ENCODE peak calls at places on chromosomes 16 and 17, in four cellular contexts. M is CD4-positive, alpha-beta T cell; K is RWPE1; F is right lobe of liver. B is an unnamed sample.
A peak's percentile ranks its signal among the peaks of the same experiment; 100 is the strongest.

GRCh38 chr17:36461330-36462110 is 25.0 kb upstream of the ZNHIT3 start:
- DNase-seq in K (no peak), F (no peak), M (no peak), B (no peak)

GRCh38 chr17:19371259-19372003 is 6.9 kb upstream of the MAPK7 start:
- DNase-seq in M (no peak), K (no peak), F (no peak), B (no peak)

GRCh38 chr17:81842725-81843504 is 8.1 kb upstream of the PPP1R27 start:
- DNase-seq in F (peak; percentile 77), K (peak; percentile 55), M (no peak), B (no peak)

GRCh38 chr16:51326131-51326856 is 175.2 kb upstream of the SALL1 start:
- DNase-seq in F (no peak), K (peak; percentile 85), M (no peak), B (no peak)

GRCh38 chr16:85798901-85799496 is 345 bp downstream of the EMC8 start:
- DNase-seq in F (peak; percentile 47), M (peak; percentile 9), K (peak; percentile 58), B (no peak)

GRCh38 chr16:3121843-3122467 is 9.6 kb downstream of the ZNF205 start:
- DNase-seq in K (no peak), M (no peak), F (no peak), B (no peak)

GRCh38 chr17:6667516-6667915 is 16.0 kb downstream of the C17orf100 start:
- DNase-seq in F (no peak), M (no peak), K (no peak), B (no peak)

GRCh38 chr17:12553625-12554024 is 112.1 kb upstream of the MYOCD start:
- DNase-seq in F (no peak), M (no peak), K (no peak), B (no peak)

GRCh38 chr17:2466936-2467335 is 44.8 kb downstream of the METTL16 start:
- DNase-seq in F (no peak), K (no peak), M (no peak), B (no peak)

GRCh38 chr17:66507103-66507923 is 204.9 kb downstream of the PRKCA start:
- DNase-seq in F (no peak), M (no peak), K (peak; percentile 77), B (no peak)

GRCh38 chr16:65468121-65468520 is 346.3 kb upstream of the CDH11 start:
- DNase-seq in F (no peak), M (no peak), K (no peak), B (no peak)

GRCh38 chr16:3355589-3355988 is at the start of gene OR2C1:
- DNase-seq in M (no peak), F (no peak), K (no peak), B (no peak)

GRCh38 chr17:27038676-27039075 is 255.2 kb upstream of the WSB1 start:
- DNase-seq in K (no peak), F (no peak), M (no peak), B (no peak)

GRCh38 chr16:86512301-86512859 is 2.1 kb downstream of the FOXF1 start:
- DNase-seq in K (no peak), F (no peak), M (no peak), B (no peak)

GRCh38 chr17:43341705-43342600 is 56.8 kb upstream of the ARL4D start:
- DNase-seq in F (no peak), K (no peak), M (no peak), B (no peak)

GRCh38 chr17:48756816-48757215 is 28.3 kb upstream of the HOXB13 start:
- DNase-seq in K (no peak), M (no peak), F (no peak), B (no peak)

GRCh38 chr16:6977291-6977690 is 355.4 kb upstream of the RBFOX1 start:
- DNase-seq in F (no peak), K (no peak), M (no peak), B (no peak)

GRCh38 chr17:30570191-30570590 is 93.0 kb downstream of the GOSR1 start:
- DNase-seq in F (no peak), K (no peak), M (no peak), B (no peak)

GRCh38 chr17:66673668-66674276 is 161.1 kb upstream of the CACNG5 start:
- DNase-seq in M (peak; percentile 36), F (no peak), K (peak; percentile 54), B (no peak)

GRCh38 chr17:77825621-77826020 is 132.9 kb upstream of the TNRC6C start:
- DNase-seq in K (no peak), F (no peak), M (no peak), B (no peak)

GRCh38 chr17:70577456-70577855 is 408.1 kb downstream of the KCNJ2 start:
- DNase-seq in K (no peak), M (no peak), F (no peak), B (no peak)

GRCh38 chr17:68777243-68777855 is 176.2 kb upstream of the FAM20A start:
- DNase-seq in M (no peak), K (peak; percentile 40), F (peak; percentile 29), B (no peak)

GRCh38 chr17:50209472-50210248 is 8.2 kb upstream of the COL1A1 start:
- DNase-seq in M (no peak), K (no peak), F (peak; percentile 40), B (no peak)

GRCh38 chr17:46782250-46782953 is 36.1 kb downstream of the WNT3 start:
- DNase-seq in M (no peak), K (peak; percentile 62), F (peak; percentile 67), B (no peak)

GRCh38 chr17:7177210-7177953 is 1.8 kb downstream of the ASGR1 start:
- DNase-seq in M (peak; percentile 47), K (peak; percentile 88), F (peak; percentile 78), B (peak; percentile 50)

GRCh38 chr17:81420769-81421462 is 25.7 kb downstream of the BAHCC1 start:
- DNase-seq in F (no peak), M (no peak), K (no peak), B (no peak)

GRCh38 chr17:41736983-41737679 is 2.7 kb upstream of the HAP1 start:
- DNase-seq in M (no peak), F (no peak), K (no peak), B (no peak)

GRCh38 chr16:65372171-65372570 is 250.3 kb upstream of the CDH11 start:
- DNase-seq in K (no peak), F (no peak), M (no peak), B (no peak)

GRCh38 chr16:12538667-12539081 is 265.0 kb downstream of the CPPED1 start:
- DNase-seq in F (no peak), K (peak; percentile 50), M (no peak), B (no peak)

GRCh38 chr17:68711858-68712257 is 110.7 kb upstream of the FAM20A start:
- DNase-seq in M (no peak), F (no peak), K (no peak), B (no peak)

GRCh38 chr17:62986549-62986948 is 20.5 kb downstream of the TANC2 start:
- DNase-seq in F (no peak), K (no peak), M (no peak), B (no peak)

GRCh38 chr17:62981933-62982332 is 15.9 kb downstream of the TANC2 start:
- DNase-seq in M (no peak), F (no peak), K (no peak), B (no peak)

GRCh38 chr17:62984801-62985200 is 18.8 kb downstream of the TANC2 start:
- DNase-seq in M (no peak), F (no peak), K (no peak), B (no peak)

GRCh38 chr17:62987136-62987535 is 21.1 kb downstream of the TANC2 start:
- DNase-seq in M (no peak), F (no peak), K (no peak), B (no peak)
- TF ChIP-seq CTCF in M (no peak), F (no peak), K (no peak), B (no peak)

DNA sequence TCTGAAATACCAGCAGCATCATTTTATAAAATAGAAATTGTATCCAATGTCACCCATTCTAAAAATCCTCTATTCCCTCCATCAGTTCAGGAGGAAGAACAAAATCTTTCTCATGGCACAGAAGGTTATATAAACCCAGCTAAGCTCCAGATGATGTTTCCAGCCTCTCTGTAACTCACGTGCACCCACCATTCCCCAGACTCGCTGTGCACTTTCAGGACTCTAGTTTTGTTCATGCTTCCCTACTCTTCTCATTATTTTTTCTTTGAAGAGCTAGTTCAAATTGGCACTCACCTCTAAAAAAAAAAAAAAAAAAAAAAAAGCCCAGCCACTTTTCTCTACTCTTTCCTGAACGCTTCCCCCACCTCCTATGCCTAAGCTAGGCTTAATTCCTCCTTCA is 36.0 kb upstream of the SHISA6 start:
- DNase-seq in M (no peak), K (no peak), F (no peak), B (no peak)
- TF ChIP-seq CTCF in M (no peak), K (no peak), F (no peak), B (no peak)

GRCh38 chr17:74408262-74408661 is 23.6 kb upstream of the GPRC5C start:
- DNase-seq in F (no peak), M (no peak), K (no peak), B (no peak)
- TF ChIP-seq CTCF in F (peak; percentile 14), M (no peak), K (no peak), B (no peak)

GRCh38 chr17:74307984-74308773 is 17.8 kb upstream of the KIF19 start:
- DNase-seq in M (no peak), K (no peak), F (peak; percentile 44), B (no peak)

GRCh38 chr17:74303300-74303699 is 22.7 kb upstream of the KIF19 start:
- DNase-seq in M (no peak), K (no peak), F (no peak), B (no peak)

GRCh38 chr17:74309902-74310301 is 16.1 kb upstream of the KIF19 start:
- DNase-seq in F (no peak), M (no peak), K (no peak), B (no peak)

DNA sequence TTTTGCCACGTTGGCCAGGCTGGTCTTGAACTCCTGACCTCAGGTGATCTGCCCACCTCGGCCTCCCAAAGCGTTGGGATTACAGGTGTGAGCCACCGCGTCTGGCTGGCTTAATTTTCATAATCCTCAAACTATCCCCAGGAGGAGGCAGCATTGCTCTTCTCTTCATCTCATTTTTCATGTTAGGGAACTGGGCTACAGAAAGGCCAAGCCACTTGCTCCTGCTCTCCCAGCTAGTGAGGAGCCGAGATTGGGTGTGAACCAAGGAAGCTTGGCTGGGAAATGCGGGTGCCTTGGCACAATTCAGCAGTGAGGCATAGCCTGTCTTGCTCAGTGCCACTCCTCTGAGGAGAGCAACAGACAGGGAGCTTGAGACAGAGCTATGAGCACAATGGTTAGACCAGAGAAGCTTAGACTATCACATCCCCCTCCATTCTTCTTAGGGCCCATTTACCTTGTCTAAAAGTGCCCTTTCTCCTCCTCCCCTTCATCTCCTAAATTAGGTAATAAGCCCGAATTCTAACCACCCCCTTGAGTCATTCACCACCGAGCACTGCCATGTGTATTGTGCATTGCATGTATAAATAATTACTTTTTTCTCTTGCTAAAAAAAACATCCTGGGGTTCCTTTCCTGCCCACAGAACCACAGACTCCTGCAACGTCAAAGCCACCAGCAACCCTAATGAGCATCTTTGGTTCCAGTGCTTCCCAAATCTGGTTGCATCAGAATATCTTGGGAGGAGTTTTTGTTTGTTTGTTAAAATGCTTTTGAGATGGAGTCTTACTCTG is 20.0 kb upstream of the KIF19 start:
- DNase-seq in M (no peak), F (no peak), K (no peak), B (no peak)
- TF ChIP-seq CTCF in M (no peak), F (no peak), K (no peak), B (no peak)

DNA sequence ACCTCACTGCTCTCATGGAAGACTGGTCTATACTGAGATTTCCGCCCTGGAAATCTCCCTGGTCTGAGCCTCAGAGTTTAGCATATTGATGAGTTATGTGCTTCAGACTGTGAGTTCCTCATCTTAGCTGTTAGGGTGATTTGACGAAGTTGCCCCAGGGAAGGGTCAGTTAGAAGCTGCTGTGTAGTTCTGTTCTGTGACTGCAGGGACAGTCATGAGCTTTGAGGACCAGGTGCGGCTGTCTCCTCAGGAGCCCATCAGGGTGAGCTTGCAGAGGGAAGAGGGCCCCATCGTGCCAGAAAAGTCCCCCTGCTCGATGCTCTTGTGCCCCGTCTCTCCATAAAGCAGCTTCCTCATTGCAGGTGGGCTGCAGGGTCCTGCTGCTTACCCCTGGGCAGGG is 28.3 kb upstream of the IL17C start:
- DNase-seq in F (no peak), K (no peak), M (no peak), B (no peak)
- TF ChIP-seq CTCF in F (no peak), K (no peak), M (no peak), B (no peak)

GRCh38 chr16:70582280-70582978 is 58.8 kb downstream of the SF3B3 start:
- DNase-seq in F (no peak), M (no peak), K (no peak), B (no peak)
- TF ChIP-seq CTCF in F (no peak), M (no peak), K (no peak), B (no peak)

B was measured in activated B cell treated with CpG ODN at 0.5 μM for 24 hours.